ENCODE peak calls at places on chromosome 5, in ten cellular contexts. F, Q, N, P, Y, I, L, H, S and W are unnamed samples.

GRCh38 chr5:32217886-32218396 is 43.8 kb upstream of the GOLPH3 start:
- DNase-seq in F (no peak), Q (no peak), N (peak), P (no peak), Y (peak), I (no peak), L (peak), H (no peak), S (no peak), W (no peak)

GRCh38 chr5:32369542-32370155 is 56.9 kb upstream of the MTMR12 start:
- DNase-seq in F (no peak), Q (no peak), N (no peak), P (no peak), Y (no peak), I (no peak), L (no peak), H (no peak), S (no peak), W (no peak)

GRCh38 chr5:110017854-110018253 is 328.1 kb downstream of the MAN2A1 start:
- DNase-seq in F (no peak), Q (no peak), N (no peak), P (no peak), Y (no peak), I (no peak), L (no peak), H (no peak), S (no peak), W (no peak)

GRCh38 chr5:61678966-61679365 is 346.9 kb downstream of the ZSWIM6 start:
- DNase-seq in F (no peak), Q (no peak), N (no peak), P (no peak), Y (no peak), I (no peak), L (peak), H (no peak), S (no peak), W (no peak)

GRCh38 chr5:146645382-146645781 is 129.4 kb upstream of the GPR151 start:
- DNase-seq in F (no peak), Q (no peak), N (no peak), P (no peak), Y (no peak), I (no peak), L (no peak), H (no peak), S (no peak), W (no peak)

GRCh38 chr5:123283537-123283936 is 139.7 kb downstream of the CEP120 start:
- DNase-seq in F (no peak), Q (no peak), N (no peak), P (no peak), Y (no peak), I (no peak), L (no peak), H (no peak), S (no peak), W (no peak)

GRCh38 chr5:146751781-146752401 is 126.7 kb downstream of the PPP2R2B start:
- DNase-seq in F (no peak), Q (peak), N (no peak), P (no peak), Y (no peak), I (peak), L (no peak), H (no peak), S (no peak), W (no peak)

GRCh38 chr5:54066433-54066832 is 243.9 kb downstream of the ARL15 start:
- DNase-seq in F (no peak), Q (no peak), N (no peak), P (no peak), Y (no peak), I (no peak), L (no peak), H (no peak), S (no peak), W (no peak)

GRCh38 chr5:108661590-108662219 is 86.0 kb upstream of the FER start:
- DNase-seq in F (peak), Q (no peak), N (no peak), P (no peak), Y (no peak), I (no peak), L (no peak), H (no peak), S (no peak), W (no peak)

GRCh38 chr5:177452688-177453638 is 6.3 kb downstream of the PRR7 start:
- DNase-seq in F (no peak), Q (no peak), N (no peak), P (peak), Y (peak), I (no peak), L (no peak), H (no peak), S (peak), W (no peak)

GRCh38 chr5:2910401-2911175 is 159.1 kb upstream of the IRX2 start:
- DNase-seq in F (no peak), Q (no peak), N (no peak), P (no peak), Y (no peak), I (no peak), L (no peak), H (no peak), S (no peak), W (no peak)

GRCh38 chr5:3348576-3349535 is 246.8 kb upstream of the IRX1 start:
- DNase-seq in F (no peak), Q (no peak), N (no peak), P (no peak), Y (no peak), I (no peak), L (peak), H (no peak), S (peak), W (peak)

GRCh38 chr5:115194671-115195070 is 25.0 kb upstream of the TRIM36 start:
- DNase-seq in F (no peak), Q (no peak), N (no peak), P (no peak), Y (no peak), I (no peak), L (peak), H (no peak), S (no peak), W (no peak)

GRCh38 chr5:30368064-30368463 is 825.4 kb upstream of the CDH6 start:
- DNase-seq in F (no peak), Q (no peak), N (no peak), P (no peak), Y (no peak), I (no peak), L (no peak), H (no peak), S (no peak), W (no peak)

GRCh38 chr5:65815156-65815555 is 93.2 kb downstream of the NLN start:
- DNase-seq in F (no peak), Q (no peak), N (no peak), P (no peak), Y (no peak), I (no peak), L (peak), H (no peak), S (no peak), W (no peak)

GRCh38 chr5:115796656-115797055 is 19.8 kb downstream of the CDO1 start:
- DNase-seq in F (no peak), Q (no peak), N (no peak), P (no peak), Y (no peak), I (no peak), L (no peak), H (no peak), S (no peak), W (no peak)

GRCh38 chr5:178274826-178275537 is 42.4 kb upstream of the PHYKPL start:
- DNase-seq in F (no peak), Q (no peak), N (no peak), P (no peak), Y (no peak), I (no peak), L (no peak), H (peak), S (no peak), W (peak)

GRCh38 chr5:34657550-34657921 is 1.4 kb downstream of the RAI14 start:
- DNase-seq in F (peak), Q (no peak), N (no peak), P (no peak), Y (no peak), I (peak), L (peak), H (no peak), S (no peak), W (peak)

GRCh38 chr5:165361143-165361542 is 1855.7 kb downstream of the MAT2B start:
- DNase-seq in F (no peak), Q (no peak), N (no peak), P (no peak), Y (no peak), I (no peak), L (no peak), H (no peak), S (no peak), W (no peak)

GRCh38 chr5:175684931-175685330 is 27.1 kb downstream of the HRH2 start:
- DNase-seq in F (no peak), Q (no peak), N (no peak), P (peak), Y (no peak), I (peak), L (no peak), H (no peak), S (peak), W (peak)

GRCh38 chr5:57503433-57503832 is 20.8 kb upstream of the ACTBL2 start:
- DNase-seq in F (no peak), Q (no peak), N (no peak), P (no peak), Y (no peak), I (no peak), L (no peak), H (no peak), S (no peak), W (no peak)

GRCh38 chr5:133779828-133780475 is 167.6 kb upstream of the FSTL4 start:
- DNase-seq in F (no peak), Q (no peak), N (no peak), P (no peak), Y (no peak), I (no peak), L (no peak), H (no peak), S (no peak), W (no peak)

GRCh38 chr5:37839441-37840035 is 303 bp downstream of the GDNF start:
- DNase-seq in F (peak), Q (no peak), N (no peak), P (no peak), Y (peak), I (no peak), L (no peak), H (no peak), S (no peak), W (no peak)

GRCh38 chr5:179261301-179262125 is 83.7 kb downstream of the ADAMTS2 start:
- DNase-seq in F (no peak), Q (no peak), N (no peak), P (peak), Y (no peak), I (peak), L (no peak), H (peak), S (peak), W (peak)

GRCh38 chr5:96662725-96663513 is 743 bp downstream of the CAST start:
- DNase-seq in F (peak), Q (peak), N (peak), P (peak), Y (peak), I (peak), L (peak), H (peak), S (peak), W (peak)

GRCh38 chr5:86807046-86807712 is 189.4 kb downstream of the COX7C start:
- DNase-seq in F (no peak), Q (no peak), N (no peak), P (no peak), Y (no peak), I (no peak), L (no peak), H (no peak), S (no peak), W (no peak)

GRCh38 chr5:107388111-107388861 is 282.5 kb downstream of the EFNA5 start:
- DNase-seq in F (peak), Q (no peak), N (no peak), P (no peak), Y (no peak), I (no peak), L (no peak), H (no peak), S (no peak), W (no peak)

GRCh38 chr5:122180863-122181519 is 51.6 kb downstream of the ZNF474 start:
- DNase-seq in F (peak), Q (no peak), N (no peak), P (no peak), Y (no peak), I (no peak), L (no peak), H (no peak), S (no peak), W (no peak)

GRCh38 chr5:149053027-149053705 is 9.7 kb downstream of the SH3TC2 start:
- DNase-seq in F (peak), Q (no peak), N (no peak), P (no peak), Y (no peak), I (no peak), L (no peak), H (no peak), S (no peak), W (no peak)

GRCh38 chr5:16871746-16872339 is 64.2 kb downstream of the MYO10 start:
- DNase-seq in F (peak), Q (no peak), N (no peak), P (no peak), Y (no peak), I (no peak), L (no peak), H (no peak), S (no peak), W (no peak)

GRCh38 chr5:178293400-178293799 is 60.8 kb upstream of the PHYKPL start:
- DNase-seq in F (no peak), Q (no peak), N (no peak), P (peak), Y (no peak), I (peak), L (no peak), H (peak), S (peak), W (peak)

GRCh38 chr5:56520951-56521350 is 287.8 kb upstream of the ANKRD55 start:
- DNase-seq in F (no peak), Q (no peak), N (no peak), P (no peak), Y (no peak), I (no peak), L (no peak), H (no peak), S (no peak), W (no peak)

GRCh38 chr5:153122416-153122815 is 368.1 kb upstream of the GRIA1 start:
- DNase-seq in F (no peak), Q (no peak), N (no peak), P (no peak), Y (no peak), I (no peak), L (no peak), H (no peak), S (no peak), W (no peak)

GRCh38 chr5:173888473-173889135 is 455 bp downstream of the CPEB4 start:
- DNase-seq in F (no peak), Q (no peak), N (no peak), P (peak), Y (no peak), I (peak), L (peak), H (peak), S (peak), W (no peak)

GRCh38 chr5:59540366-59540765 is 353.2 kb downstream of the PDE4D start:
- DNase-seq in F (no peak), Q (no peak), N (no peak), P (no peak), Y (peak), I (no peak), L (no peak), H (no peak), S (no peak), W (no peak)

GRCh38 chr5:107248065-107248695 is 422.6 kb downstream of the EFNA5 start:
- DNase-seq in F (peak), Q (no peak), N (peak), P (peak), Y (peak), I (peak), L (peak), H (no peak), S (no peak), W (no peak)

GRCh38 chr5:171702391-171702790 is 83.2 kb upstream of the SMIM23 start:
- DNase-seq in F (no peak), Q (no peak), N (no peak), P (no peak), Y (no peak), I (no peak), L (no peak), H (no peak), S (no peak), W (no peak)

GRCh38 chr5:60841361-60841760 is 2.7 kb downstream of the ELOVL7 start:
- DNase-seq in F (no peak), Q (no peak), N (no peak), P (no peak), Y (no peak), I (no peak), L (no peak), H (no peak), S (no peak), W (no peak)

GRCh38 chr5:139689631-139690384 is 41.7 kb downstream of the CXXC5 start:
- DNase-seq in F (peak), Q (no peak), N (peak), P (no peak), Y (peak), I (no peak), L (peak), H (no peak), S (peak), W (no peak)

GRCh38 chr5:74934949-74935751 is 69.0 kb upstream of the FAM169A start:
- DNase-seq in F (no peak), Q (peak), N (peak), P (no peak), Y (no peak), I (no peak), L (no peak), H (no peak), S (no peak), W (no peak)
- H3K27ac ChIP-seq in F (no peak), Q (no peak), N (no peak), P (no peak), Y (no peak), I (no peak), L (no peak), H (no peak), S (peak), W (no peak)

DNA sequence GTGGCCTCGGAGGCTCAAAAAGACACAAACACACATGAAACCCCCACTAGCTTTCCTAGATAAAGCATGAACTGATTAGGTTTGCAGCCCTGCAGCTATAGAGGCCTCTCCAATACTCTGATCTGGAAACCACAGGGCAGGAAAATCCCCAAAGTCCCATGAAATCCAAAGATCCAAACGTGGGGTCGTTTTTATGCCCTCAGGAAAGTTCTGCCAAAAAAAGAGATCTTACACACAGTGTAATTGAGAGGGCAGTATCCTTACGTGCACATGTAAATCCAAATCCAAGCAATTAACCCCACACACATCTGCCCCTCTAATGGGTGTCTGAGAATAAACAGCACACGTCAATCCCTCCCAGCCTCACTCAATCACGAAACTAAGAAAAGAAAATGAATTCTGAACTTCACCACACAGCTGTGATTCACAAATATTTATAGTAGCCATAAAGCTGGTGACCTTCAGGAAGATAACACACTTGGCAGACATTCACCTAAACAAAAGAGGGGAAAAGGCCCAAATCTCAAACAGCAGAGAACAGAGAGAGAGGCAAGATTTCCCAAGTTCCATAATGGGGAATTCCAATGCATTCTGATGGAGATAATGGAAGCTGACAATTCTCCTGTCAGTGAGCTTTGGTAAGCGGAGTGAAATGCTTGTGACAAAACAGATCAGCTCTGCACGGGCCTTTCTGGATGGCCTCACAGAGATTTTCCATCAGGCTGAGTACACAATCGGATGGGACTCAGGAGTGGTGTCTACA is 114.2 kb downstream of the SEMA5A start:
- DNase-seq in F (no peak), Q (no peak), N (no peak), P (no peak), Y (no peak), I (no peak), L (no peak), H (no peak), S (no peak), W (no peak)
- H3K27ac ChIP-seq in F (no peak), Q (no peak), N (peak), P (no peak), Y (peak), I (no peak), L (peak), H (peak), S (peak), W (no peak)

GRCh38 chr5:111134080-111134479 is 41.9 kb downstream of the WDR36 start:
- DNase-seq in F (no peak), Q (no peak), N (no peak), P (no peak), Y (no peak), I (no peak), L (no peak), H (no peak), S (no peak), W (no peak)
- H3K27ac ChIP-seq in F (no peak), Q (no peak), N (no peak), P (no peak), Y (no peak), I (no peak), L (no peak), H (no peak), S (no peak), W (no peak)

GRCh38 chr5:180350711-180351110 is 2.4 kb downstream of the GFPT2 start:
- DNase-seq in F (no peak), Q (no peak), N (no peak), P (no peak), Y (no peak), I (no peak), L (no peak), H (peak), S (no peak), W (no peak)

GRCh38 chr5:180353226-180353962 is at the start of gene GFPT2:
- DNase-seq in F (peak), Q (peak), N (peak), P (peak), Y (peak), I (peak), L (peak), H (peak), S (peak), W (peak)

GRCh38 chr5:180352976-180353225 is 235 bp downstream of the GFPT2 start:
- DNase-seq in F (no peak), Q (peak), N (no peak), P (no peak), Y (no peak), I (no peak), L (no peak), H (peak), S (no peak), W (no peak)

GRCh38 chr5:180353963-180354574 is 933 bp upstream of the GFPT2 start:
- DNase-seq in F (no peak), Q (no peak), N (no peak), P (no peak), Y (no peak), I (no peak), L (no peak), H (peak), S (no peak), W (no peak)

DNA sequence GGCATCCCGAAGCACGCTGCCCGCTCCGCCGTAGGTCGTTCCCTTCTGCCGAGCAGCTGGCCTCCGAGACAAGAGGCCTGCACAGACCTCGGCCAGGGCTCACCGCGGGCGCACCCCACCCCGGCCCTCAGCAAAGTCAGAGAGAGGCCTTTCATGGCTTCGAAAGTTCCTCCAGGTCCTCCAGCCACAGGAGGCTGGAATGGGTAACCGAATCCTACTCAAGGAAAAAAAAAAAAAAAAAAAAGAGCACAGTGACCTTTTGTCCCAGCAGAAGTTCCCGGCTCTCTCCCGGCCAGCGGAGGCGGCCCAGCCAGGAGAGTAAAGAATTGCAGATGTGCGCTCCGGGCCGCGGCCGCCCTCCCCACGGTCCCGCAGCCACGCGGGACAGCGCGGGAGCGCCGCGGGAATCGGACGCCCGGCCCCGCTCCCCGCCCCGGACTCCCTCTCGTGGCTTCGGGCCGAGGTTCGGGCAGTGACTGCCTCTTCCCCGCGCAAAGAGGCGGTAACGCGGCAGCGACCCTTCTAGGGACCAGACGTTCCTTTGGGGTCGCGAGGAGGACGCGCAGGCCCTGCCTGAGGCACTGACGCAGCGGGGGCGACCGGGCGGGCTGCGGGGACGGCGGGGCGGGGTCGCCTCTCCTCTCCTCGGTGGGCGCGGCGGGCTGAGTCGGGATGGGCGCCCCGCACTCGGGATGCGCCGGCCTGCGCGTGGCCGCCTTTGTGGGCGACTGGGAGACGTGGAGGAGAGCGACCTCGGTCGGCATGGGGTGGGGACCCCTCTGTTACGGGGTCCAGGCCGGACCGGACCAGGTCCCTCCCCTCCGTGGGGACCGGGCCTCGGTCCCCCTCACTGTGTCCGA is 790 bp downstream of the GFPT2 start:
- DNase-seq in F (no peak), Q (no peak), N (peak), P (no peak), Y (no peak), I (no peak), L (no peak), H (peak), S (no peak), W (peak)
- H3K27ac ChIP-seq in F (no peak), Q (no peak), N (peak), P (peak), Y (peak), I (no peak), L (no peak), H (no peak), S (no peak), W (no peak)